ENCODE peak calls at places on chromosome 4, in four cellular contexts. R is PC-9, E is IMR-90, I is uterus. G is an unnamed sample.

GRCh38 chr4:123599920-123600394 is 203.4 kb downstream of the SPRY1 start:
- DNase-seq in R (peak), E (peak), I (peak), G (peak)

GRCh38 chr4:145153904-145154298 is 26.5 kb downstream of the OTUD4 start:
- DNase-seq in R (no peak), E (no peak), I (no peak), G (no peak)

GRCh38 chr4:182189107-182189878 is 53.9 kb upstream of the TENM3 start:
- DNase-seq in R (no peak), E (peak), I (peak), G (peak)

GRCh38 chr4:5992171-5993062 is 25.8 kb downstream of the C4orf50 start:
- DNase-seq in R (no peak), E (no peak), I (no peak), G (no peak)

GRCh38 chr4:8039290-8039689 is 99.6 kb upstream of the AFAP1 start:
- DNase-seq in R (no peak), E (no peak), I (no peak), G (no peak)

GRCh38 chr4:184503869-184504300 is 29.5 kb upstream of the IRF2 start:
- DNase-seq in R (no peak), E (peak), I (no peak), G (no peak)

GRCh38 chr4:109837014-109837413 is 9.2 kb downstream of the RRH start:
- DNase-seq in R (no peak), E (no peak), I (no peak), G (no peak)

GRCh38 chr4:40515398-40516293 is 114.0 kb downstream of the RBM47 start:
- DNase-seq in R (peak), E (no peak), I (no peak), G (peak)

GRCh38 chr4:13599159-13599558 is 28.4 kb downstream of the BOD1L1 start:
- DNase-seq in R (no peak), E (no peak), I (no peak), G (no peak)

GRCh38 chr4:8090312-8090711 is 68.3 kb downstream of the ABLIM2 start:
- DNase-seq in R (peak), E (peak), I (peak), G (no peak)

GRCh38 chr4:55018521-55018920 is 106.9 kb downstream of the KDR start:
- DNase-seq in R (no peak), E (peak), I (no peak), G (no peak)
- TF ChIP-seq CTCF in R (no peak), E (no peak), I (no peak), G (no peak)

DNA sequence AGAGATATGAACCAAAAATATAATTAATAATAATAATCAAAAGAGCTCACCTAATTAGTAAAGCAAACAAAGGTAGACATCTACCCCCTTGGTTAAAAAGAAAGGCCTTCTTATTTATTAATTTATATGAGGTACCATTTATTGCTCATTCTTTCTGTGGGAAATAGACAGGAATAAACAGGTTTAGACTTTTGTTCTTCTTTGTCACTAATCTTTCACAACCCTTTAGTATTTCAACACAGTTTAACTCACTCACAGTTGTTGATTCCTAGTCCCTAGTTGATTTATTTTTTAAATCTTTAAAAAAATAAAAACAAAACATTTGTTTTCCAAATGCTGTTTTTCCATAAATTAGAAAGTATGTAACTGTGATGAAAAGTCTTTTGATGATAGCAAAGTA is 5.6 kb downstream of the PPARGC1A start:
- DNase-seq in R (no peak), E (no peak), I (no peak), G (no peak)
- H3K4me3 ChIP-seq in R (no peak), E (no peak), I (no peak), G (no peak)

DNA sequence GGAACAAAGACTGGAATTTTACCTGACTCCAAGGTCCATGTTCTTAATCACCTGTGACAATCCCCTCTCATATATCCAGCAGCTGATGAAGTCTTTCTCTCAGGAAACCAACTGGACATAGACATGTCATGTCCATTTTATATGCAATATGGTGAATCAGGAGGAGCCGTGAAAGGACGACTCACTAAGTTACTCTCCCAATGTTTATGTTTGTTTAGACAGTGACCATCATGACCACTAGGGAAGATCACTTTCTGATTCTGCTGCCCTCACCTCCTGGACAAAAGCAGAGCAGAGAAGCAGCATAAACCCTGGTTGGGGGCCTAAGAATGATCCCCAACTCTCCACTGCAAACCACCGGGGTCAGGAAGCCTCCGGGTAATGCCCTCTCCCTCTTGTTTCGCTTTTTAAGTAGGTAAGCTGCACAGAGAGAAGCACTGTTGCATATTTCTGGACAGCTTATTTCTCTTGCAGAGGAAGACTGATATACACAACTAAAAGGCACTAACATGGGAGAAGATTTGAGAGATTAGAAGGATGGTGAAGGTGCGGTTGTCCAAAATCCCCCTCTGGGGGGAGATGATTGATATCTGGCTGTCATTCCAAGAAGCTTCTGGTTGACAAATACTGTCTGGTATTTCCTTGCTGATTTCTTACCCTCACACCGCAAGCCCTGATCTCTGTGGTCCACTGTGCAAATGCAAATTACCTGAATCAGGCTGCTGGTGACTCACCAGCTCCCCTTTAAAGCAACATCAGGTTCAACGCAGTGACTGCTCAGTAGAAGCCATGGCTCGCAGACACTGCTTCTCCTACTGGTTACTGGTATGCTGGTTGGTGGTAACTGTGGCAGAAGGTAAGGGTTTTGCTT is at the start of gene ODAPH:
- DNase-seq in R (peak), E (peak), I (no peak), G (no peak)
- TF ChIP-seq CTCF in R (peak), E (no peak), I (no peak), G (peak)

DNA sequence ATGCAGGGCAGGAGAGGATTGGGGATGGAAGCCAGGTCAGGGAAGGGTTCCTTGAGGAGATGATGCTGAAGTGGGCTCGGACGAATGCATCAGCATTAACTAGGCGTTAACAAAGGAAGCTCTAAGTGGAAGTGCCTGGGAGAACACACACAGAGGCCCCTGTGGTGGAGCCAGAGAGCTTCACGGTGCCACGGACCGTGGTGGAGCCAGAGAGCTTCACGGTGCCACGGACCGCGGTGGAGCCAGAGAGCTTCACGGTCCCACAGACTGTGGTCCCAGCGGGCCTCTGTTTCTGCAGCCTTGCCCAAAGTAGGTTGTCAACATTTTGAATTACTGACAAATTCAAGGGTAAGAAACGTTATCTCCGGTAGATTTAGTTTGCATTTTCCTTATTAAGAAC is 48.3 kb downstream of the TRIML2 start:
- DNase-seq in R (no peak), E (no peak), I (no peak), G (no peak)
- H3K4me3 ChIP-seq in R (no peak), E (no peak), I (no peak), G (no peak)

GRCh38 chr4:142040043-142040442 is 403.7 kb downstream of the IL15 start:
- DNase-seq in R (no peak), E (no peak), I (no peak), G (no peak)
- TF ChIP-seq CTCF in R (no peak), E (no peak), I (no peak), G (no peak)

G was measured in fibroblast of villous mesenchyme.